ENCODE peak calls at places on chromosome 17, in eight cellular contexts. H is activated CD4-positive, alpha-beta T cell treated with anti-CD3 and anti-CD28 coated beads for 36 hours; V is gastroesophageal sphincter; Z is left colon; U is activated T-cell treated with anti-CD3 and anti-CD28 coated beads, Interleukin-2, amount 50 U/mL, for 72 hours; X is naive thymus-derived CD8-positive, alpha-beta T cell; G is left ventricle myocardium superior; O is left cardiac atrium. K is an unnamed sample.

GRCh38 chr17:20315321-20315720 is 152.0 kb downstream of the LGALS9B start:
- ATAC-seq in H (no peak), V (no peak), Z (no peak), U (no peak), X (no peak), G (no peak), O (no peak), K (no peak)

GRCh38 chr17:15978606-15979005 is 20.9 kb downstream of the ZSWIM7 start:
- ATAC-seq in H (no peak), V (no peak), Z (no peak), U (no peak), X (no peak), G (no peak), O (no peak), K (no peak)

GRCh38 chr17:40218740-40219072 is 398 bp upstream of the WIPF2 start:
- ATAC-seq in H (peak), V (peak), Z (peak), U (peak), X (peak), G (peak), O (peak), K (peak)

GRCh38 chr17:37413875-37414519 is 7.3 kb downstream of the TADA2A start:
- ATAC-seq in H (no peak), V (no peak), Z (no peak), U (no peak), X (no peak), G (no peak), O (no peak), K (no peak)

GRCh38 chr17:65558683-65559311 is 2.7 kb downstream of the AXIN2 start:
- ATAC-seq in H (no peak), V (no peak), Z (no peak), U (no peak), X (no peak), G (no peak), O (no peak), K (no peak)

GRCh38 chr17:6304894-6305612 is 129.9 kb downstream of the AIPL1 start:
- ATAC-seq in H (no peak), V (no peak), Z (no peak), U (no peak), X (no peak), G (no peak), O (no peak), K (no peak)

GRCh38 chr17:80175411-80175810 is 5.6 kb downstream of the CARD14 start:
- ATAC-seq in H (no peak), V (no peak), Z (peak), U (no peak), X (no peak), G (no peak), O (peak), K (peak)

GRCh38 chr17:50051606-50052005 is 4.3 kb upstream of the ITGA3 start:
- ATAC-seq in H (no peak), V (no peak), Z (no peak), U (peak), X (no peak), G (no peak), O (no peak), K (no peak)

GRCh38 chr17:46922487-46922803 is 515 bp upstream of the GOSR2 start:
- ATAC-seq in H (peak), V (peak), Z (peak), U (peak), X (peak), G (peak), O (no peak), K (no peak)

GRCh38 chr17:82385559-82386255 is 14.1 kb downstream of the UTS2R start:
- ATAC-seq in H (no peak), V (no peak), Z (no peak), U (no peak), X (no peak), G (peak), O (no peak), K (no peak)

GRCh38 chr17:9274119-9274445 is 252.8 kb downstream of the NTN1 start:
- ATAC-seq in H (peak), V (no peak), Z (no peak), U (peak), X (no peak), G (no peak), O (no peak), K (no peak)

K was measured in esophagus mucosa.